ENCODE peak calls at places on chromosome 12, in six cellular contexts. C is mammary epithelial cell, G is HepG2, B is right lobe of liver, W is heart left ventricle, V is A673. X is an unnamed sample.

GRCh38 chr12:124730455-124730932 is 133.2 kb downstream of the SCARB1 start:
- DNase-seq in G (peak; percentile 91), V (no peak), C (no peak), W (peak; percentile 58), B (no peak), X (peak; percentile 64)

GRCh38 chr12:130826151-130826801 is 12.8 kb downstream of the STX2 start:
- DNase-seq in C (peak; percentile 6), W (no peak), B (no peak), V (peak; percentile 73), G (peak; percentile 33), X (no peak)

GRCh38 chr12:10363922-10364838 is 25.7 kb downstream of the KLRK1 start:
- DNase-seq in W (peak; percentile 27), C (peak; percentile 74), G (peak; percentile 18), B (no peak), V (peak; percentile 48), X (peak; percentile 58)

GRCh38 chr12:19574606-19575005 is 135.3 kb downstream of the AEBP2 start:
- DNase-seq in C (no peak), W (no peak), G (peak; percentile 2), V (peak; percentile 42), B (no peak), X (no peak)

GRCh38 chr12:68373836-68374314 is 41.7 kb upstream of the MDM1 start:
- DNase-seq in B (no peak), V (no peak), C (no peak), G (no peak), W (no peak), X (no peak)

GRCh38 chr12:42332301-42332894 is 6.4 kb downstream of the PPHLN1 start:
- DNase-seq in C (peak; percentile 26), V (peak; percentile 70), B (no peak), G (peak; percentile 34), W (no peak), X (peak; percentile 28)

GRCh38 chr12:121711925-121712461 is 559 bp upstream of the TMEM120B start:
- DNase-seq in G (peak; percentile 35), C (no peak), W (peak; percentile 67), V (peak; percentile 57), B (peak; percentile 67), X (no peak)

GRCh38 chr12:43742106-43742505 is 16.5 kb downstream of the PUS7L start:
- DNase-seq in W (no peak), G (no peak), V (no peak), C (peak; percentile 46), B (no peak), X (no peak)

GRCh38 chr12:27951898-27952297 is 20.6 kb downstream of the PTHLH start:
- DNase-seq in C (no peak), V (no peak), G (no peak), W (no peak), B (no peak), X (no peak)

GRCh38 chr12:82019533-82019932 is 260.4 kb upstream of the PPFIA2 start:
- DNase-seq in B (no peak), V (peak; percentile 9), G (no peak), C (no peak), W (no peak), X (no peak)

GRCh38 chr12:131849700-131850553 is 21.7 kb downstream of the MMP17 start:
- DNase-seq in B (no peak), V (no peak), G (no peak), C (no peak), W (no peak), X (no peak)

GRCh38 chr12:79983492-79983891 is 48.6 kb upstream of the PPP1R12A start:
- DNase-seq in B (no peak), W (no peak), V (peak; percentile 33), G (no peak), C (peak; percentile 78), X (no peak)

GRCh38 chr12:43737646-43738045 is 20.9 kb downstream of the PUS7L start:
- DNase-seq in B (no peak), W (no peak), C (peak; percentile 72), G (no peak), V (no peak), X (no peak)

GRCh38 chr12:96986883-96987523 is 79.9 kb downstream of the NEDD1 start:
- DNase-seq in C (no peak), V (peak; percentile 65), W (no peak), G (peak; percentile 27), B (no peak), X (no peak)

GRCh38 chr12:24728366-24728765 is 220.5 kb downstream of the BCAT1 start:
- DNase-seq in C (peak; percentile 14), W (no peak), G (peak; percentile 18), V (peak; percentile 63), B (no peak), X (no peak)

GRCh38 chr12:117022465-117022864 is 76.8 kb downstream of the TESC start:
- DNase-seq in C (no peak), W (no peak), G (no peak), V (no peak), B (no peak), X (no peak)

GRCh38 chr12:644818-645552 is 18.3 kb downstream of the NINJ2 start:
- DNase-seq in B (peak; percentile 42), W (no peak), V (no peak), G (no peak), C (no peak), X (no peak)

DNA sequence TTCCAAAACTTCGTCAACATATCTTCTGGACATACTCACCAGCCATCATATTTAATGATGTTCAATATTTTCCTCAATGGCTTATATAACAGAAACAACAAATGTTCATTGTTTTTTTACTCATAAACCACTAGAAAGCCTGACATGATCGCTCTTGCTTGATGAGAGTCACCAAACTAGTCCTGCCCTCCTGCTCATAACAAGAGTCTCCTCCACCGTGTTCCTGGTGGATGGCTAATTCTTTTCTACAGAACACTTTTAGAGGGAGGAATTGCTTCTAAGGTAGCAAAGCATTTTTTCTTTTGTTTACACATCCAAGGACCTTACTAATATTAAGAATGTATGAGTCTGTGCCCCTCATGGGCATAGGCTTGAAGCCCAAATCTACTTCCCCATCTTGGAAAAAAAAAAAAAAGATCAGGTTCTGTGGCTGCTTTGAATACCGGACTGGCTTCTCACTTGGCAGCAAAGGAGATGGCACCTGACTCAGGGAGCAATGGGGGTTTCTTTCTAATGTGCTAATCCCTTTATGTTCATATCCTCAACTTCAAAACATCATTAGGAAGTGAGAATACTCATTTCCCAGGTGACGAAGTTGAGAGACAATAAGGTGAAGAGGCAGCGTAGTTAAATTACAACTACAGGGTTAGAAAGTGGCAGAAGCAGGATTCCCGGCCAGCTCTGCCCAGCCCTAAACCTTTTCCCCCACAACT is 188.8 kb downstream of the EPS8 start:
- DNase-seq in W (no peak), V (no peak), B (no peak), C (no peak), G (no peak), X (no peak)
- H3K4me3 ChIP-seq in W (no peak overlapping the region), V (no peak overlapping the region), B (no peak overlapping the region), C (no peak overlapping the region), G (no peak overlapping the region), X (no peak overlapping the region)

GRCh38 chr12:54055522-54055921 is 1.9 kb downstream of the HOXC4 start:
- DNase-seq in V (no peak), W (no peak), G (no peak), B (no peak), C (no peak), X (no peak)

GRCh38 chr12:54052745-54053624 is 650 bp upstream of the HOXC4 start:
- DNase-seq in G (no peak), B (no peak), V (peak; percentile 33), C (no peak), W (no peak), X (no peak)

GRCh38 chr12:54053625-54054441 is at the start of gene HOXC4:
- DNase-seq in G (no peak), B (no peak), V (peak; percentile 67), C (no peak), W (no peak), X (no peak)

GRCh38 chr12:54056110-54056509 is 2.5 kb downstream of the HOXC4 start:
- DNase-seq in C (no peak), G (no peak), B (no peak), W (no peak), V (no peak), X (no peak)

GRCh38 chr12:54054442-54055332 is 1.1 kb downstream of the HOXC4 start:
- DNase-seq in C (no peak), B (no peak), W (no peak), V (peak; percentile 60), G (no peak), X (no peak)
- H3K27me3 ChIP-seq in C (no peaks in the 10 kb centered on the region), B (peaks cover 33% of the 10 kb centered on the region), W (peaks cover 92% of the 10 kb centered on the region), V (no peaks in the 10 kb centered on the region), G (peaks cover 65% of the 10 kb centered on the region), X (peaks cover 14% of the 10 kb centered on the region)

GRCh38 chr12:108730337-108731104 is 797 bp downstream of the CORO1C start:
- DNase-seq in B (peak; percentile 69), W (peak; percentile 74), C (peak; percentile 87), V (peak; percentile 75), G (peak; percentile 54), X (peak; percentile 83)

GRCh38 chr12:108729612-108730336 is 1.5 kb downstream of the CORO1C start:
- DNase-seq in B (no peak), C (peak; percentile 78), V (peak; percentile 42), G (peak; percentile 37), W (no peak), X (no peak)

GRCh38 chr12:108731105-108731865 is at the start of gene CORO1C:
- DNase-seq in C (peak; percentile 95), B (peak; percentile 99), W (peak; percentile 98), G (peak; percentile 92), V (peak; percentile 98), X (peak; percentile 96)

GRCh38 chr12:108727868-108728735 is 3.2 kb downstream of the CORO1C start:
- DNase-seq in V (no peak), W (no peak), C (no peak), G (no peak), B (no peak), X (no peak)

DNA sequence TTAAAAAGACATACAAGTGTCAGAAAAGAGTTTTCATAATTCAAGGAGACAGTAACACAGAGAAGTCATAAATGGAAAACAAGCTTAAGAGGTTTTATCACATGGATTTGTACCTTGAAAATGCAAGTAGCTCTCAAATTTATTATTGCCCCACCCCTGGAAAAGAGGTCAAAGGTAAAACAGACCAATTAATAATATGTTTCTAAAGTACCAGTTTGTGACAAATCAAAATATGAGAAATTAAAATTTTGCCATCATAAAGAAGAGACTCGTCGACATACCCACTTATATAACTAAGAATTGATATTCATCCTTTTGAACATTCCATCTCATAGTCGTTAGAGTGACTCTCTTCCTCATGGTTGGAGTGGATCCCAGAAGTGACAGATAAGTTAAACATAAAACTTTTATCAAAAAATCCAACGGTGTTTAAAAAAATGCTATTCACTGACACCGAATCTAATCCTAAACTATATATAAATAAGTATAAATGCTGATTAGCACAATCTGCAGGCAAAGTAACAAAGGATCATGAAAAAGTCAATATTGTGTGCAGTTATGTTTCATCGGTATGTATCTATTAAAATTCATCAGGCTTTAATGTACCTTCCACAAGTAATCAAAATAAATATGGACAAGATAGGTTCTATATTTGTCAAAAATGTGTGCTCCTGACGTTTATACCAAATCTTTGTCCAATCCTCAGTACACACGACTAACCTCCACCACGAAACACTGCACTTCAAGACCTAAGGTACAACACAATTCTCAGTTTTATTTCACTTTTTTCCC is 2.3 kb downstream of the CORO1C start:
- DNase-seq in V (no peak), C (no peak), G (no peak), W (no peak), B (no peak), X (no peak)
- H3K4me3 ChIP-seq in V (peak overlapping the region; percentile 90), C (peak overlapping the region; percentile 98), G (peak overlapping the region; percentile 91), W (peak overlapping the region; percentile 91), B (peak overlapping the region; percentile 66), X (peak overlapping the region; percentile 87)

DNA sequence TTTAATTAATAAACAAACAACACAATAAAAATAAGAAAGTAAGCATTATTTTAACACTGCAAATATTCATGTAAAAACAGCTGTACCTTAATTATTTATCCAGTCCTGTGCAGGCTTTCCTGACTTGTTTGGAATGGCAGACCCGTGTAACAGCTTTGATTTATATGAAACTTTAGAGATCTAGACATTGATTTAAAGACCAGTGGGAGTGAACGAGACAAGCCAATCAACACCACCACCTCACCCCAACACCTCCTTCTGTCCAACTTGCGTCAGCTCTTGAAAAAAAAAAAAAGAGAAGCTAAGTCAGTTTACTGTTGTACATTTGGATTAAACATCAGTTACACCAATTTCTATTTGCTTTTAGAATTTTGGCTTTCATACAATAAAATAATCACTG is 22.3 kb downstream of the SLC38A4 start:
- DNase-seq in W (no peak), V (no peak), C (no peak), B (peak; percentile 69), G (no peak), X (no peak)
- H3K27me3 ChIP-seq in W (no peaks in the 10 kb centered on the region), V (peaks cover 4% of the 10 kb centered on the region), C (no peaks in the 10 kb centered on the region), B (no peaks in the 10 kb centered on the region), G (no peaks in the 10 kb centered on the region), X (no peaks in the 10 kb centered on the region)

X was measured in uterus.